ENCODE peak calls at places on chromosome 13, in nine cellular contexts. F is stimulated activated CD4-positive, alpha-beta T cell treated with anti-CD3 and anti-CD28 coated beads, Interleukin-1b, Interleukin-23, amount 100 ng/mL, for 24 hours; R is iPS-NIHi11; M is dorsolateral prefrontal cortex; H is activated T-helper 2 cell treated with anti-CD3 and anti-CD28 coated beads, Interferon-gamma antibody, Interleukin-2, Interleukin-4, amounts not matched to agents 10 μg/mL and 5 μg/mL and 100 μg/mL, durations not matched to agents 14 hours and 24 hours and 36 hours; B is Panc1; L is smooth muscle cell of the brain vasculature; X is AG09319; S is HL-60. A is an unnamed sample.

GRCh38 chr13:31029129-31029528 is 96.7 kb downstream of the TEX26 start:
- DNase-seq in S (no peak), R (no peak), F (no peak), B (no peak), M (no peak), L (no peak), X (no peak), H (no peak), A (no peak)

GRCh38 chr13:40445557-40445990 is 220.9 kb downstream of the FOXO1 start:
- DNase-seq in S (no peak), X (no peak), F (no peak), M (no peak), L (no peak), H (no peak), R (peak), B (no peak), A (no peak)

GRCh38 chr13:22563272-22563671 is 617.5 kb upstream of the SGCG start:
- DNase-seq in S (no peak), R (no peak), L (no peak), H (no peak), X (no peak), M (no peak), F (no peak), B (no peak), A (no peak)

GRCh38 chr13:70457474-70457873 is 349.2 kb upstream of the KLHL1 start:
- DNase-seq in H (no peak), X (no peak), R (no peak), F (no peak), M (no peak), B (no peak), L (no peak), S (no peak), A (no peak)

GRCh38 chr13:42602910-42603309 is 29.0 kb downstream of the TNFSF11 start:
- DNase-seq in X (no peak), B (no peak), M (no peak), F (no peak), R (no peak), L (no peak), H (no peak), S (no peak), A (no peak)

GRCh38 chr13:81540777-81541176 is 1199.9 kb upstream of the SPRY2 start:
- DNase-seq in X (no peak), H (no peak), M (no peak), R (no peak), L (no peak), B (no peak), F (no peak), S (no peak), A (no peak)

GRCh38 chr13:76016799-76017198 is 380.7 kb downstream of the LMO7 start:
- DNase-seq in S (no peak), F (no peak), X (no peak), L (no peak), R (peak), M (no peak), H (no peak), B (no peak), A (no peak)

GRCh38 chr13:77503398-77503797 is 32.1 kb upstream of the SCEL start:
- DNase-seq in L (no peak), X (no peak), F (no peak), H (no peak), M (no peak), B (no peak), S (no peak), R (no peak), A (no peak)

GRCh38 chr13:106555631-106556328 is 12.2 kb downstream of the ARGLU1 start:
- DNase-seq in S (no peak), L (no peak), B (no peak), R (no peak), X (no peak), H (no peak), F (no peak), M (no peak), A (no peak)

GRCh38 chr13:109874444-109874920 is 88.1 kb upstream of the IRS2 start:
- DNase-seq in H (no peak), M (no peak), L (no peak), R (no peak), S (no peak), F (no peak), X (no peak), B (no peak), A (no peak)

GRCh38 chr13:99988469-99989375 is 7.1 kb downstream of the ZIC2 start:
- DNase-seq in R (no peak), F (no peak), S (no peak), L (no peak), B (no peak), X (no peak), M (no peak), H (no peak), A (no peak)

GRCh38 chr13:98575876-98576214 is 1.1 kb downstream of the STK24 start:
- DNase-seq in L (no peak), S (no peak), B (no peak), M (no peak), F (no peak), H (no peak), R (no peak), X (no peak), A (no peak)

GRCh38 chr13:83221256-83221655 is 661.0 kb downstream of the SLITRK1 start:
- DNase-seq in F (no peak), X (no peak), L (no peak), B (no peak), M (no peak), R (no peak), H (no peak), S (no peak), A (no peak)

GRCh38 chr13:48567521-48568331 is 34.8 kb upstream of the RCBTB2 start:
- DNase-seq in X (no peak), H (no peak), L (no peak), F (no peak), M (no peak), S (peak), B (no peak), R (no peak), A (no peak)

GRCh38 chr13:75359266-75359665 is 122.7 kb downstream of the TBC1D4 start:
- DNase-seq in X (peak), B (no peak), H (no peak), L (no peak), M (no peak), S (no peak), R (peak), F (no peak), A (no peak)

GRCh38 chr13:85742355-85742754 is 56.9 kb downstream of the SLITRK6 start:
- DNase-seq in M (no peak), F (no peak), X (no peak), R (no peak), B (no peak), L (no peak), H (no peak), S (no peak), A (no peak)

GRCh38 chr13:95918860-95919259 is 134.3 kb downstream of the UGGT2 start:
- DNase-seq in H (no peak), R (no peak), S (no peak), X (no peak), L (no peak), B (no peak), F (no peak), M (no peak), A (no peak)

GRCh38 chr13:30713133-30713532 is 22.2 kb upstream of the ALOX5AP start:
- DNase-seq in X (no peak), M (no peak), H (no peak), B (no peak), L (no peak), R (no peak), F (no peak), S (peak), A (peak)

GRCh38 chr13:43720780-43721397 is 65.9 kb downstream of the ENOX1 start:
- DNase-seq in L (no peak), B (no peak), S (no peak), M (no peak), X (no peak), H (no peak), R (no peak), F (no peak), A (no peak)

GRCh38 chr13:21012211-21012610 is 49.2 kb downstream of the LATS2 start:
- DNase-seq in B (no peak), M (no peak), S (no peak), F (no peak), L (no peak), H (no peak), X (no peak), R (no peak), A (no peak)

GRCh38 chr13:77507931-77508776 is 27.4 kb upstream of the SCEL start:
- DNase-seq in H (no peak), L (no peak), R (peak), F (no peak), S (no peak), B (no peak), M (no peak), X (no peak), A (no peak)

GRCh38 chr13:20351279-20352022 is 119.3 kb upstream of the GJB6 start:
- DNase-seq in H (no peak), F (no peak), X (no peak), B (no peak), M (no peak), R (no peak), L (no peak), S (peak), A (no peak)

GRCh38 chr13:111317042-111317550 is 3.3 kb upstream of the TEX29 start:
- DNase-seq in H (no peak), R (no peak), S (no peak), M (no peak), L (no peak), B (no peak), X (no peak), F (no peak), A (no peak)

GRCh38 chr13:24286624-24287023 is 22.8 kb upstream of the C1QTNF9 start:
- DNase-seq in M (no peak), S (no peak), B (no peak), H (no peak), L (no peak), F (no peak), X (no peak), R (no peak), A (no peak)

GRCh38 chr13:93145199-93145598 is 81.4 kb upstream of the GPC6 start:
- DNase-seq in M (no peak), S (no peak), R (no peak), F (no peak), L (no peak), H (no peak), B (no peak), X (no peak), A (no peak)

GRCh38 chr13:113874579-113875428 is 10.9 kb upstream of the GAS6 start:
- DNase-seq in H (no peak), B (no peak), L (no peak), X (no peak), M (no peak), F (no peak), S (no peak), R (no peak), A (no peak)

GRCh38 chr13:102091231-102091630 is 310.6 kb downstream of the FGF14 start:
- DNase-seq in H (no peak), L (peak), F (no peak), M (no peak), X (no peak), S (no peak), R (peak), B (no peak), A (no peak)

A was measured in C1 segment of cervical spinal cord.